ENCODE peak calls at places on chromosomes 3 and 15, in seven cellular contexts. I is CD8-positive, alpha-beta T cell; J is pancreas; H is mucosa of descending colon; X is left ventricle myocardium inferior; M is colonic mucosa; Y is A673. W is an unnamed sample.

GRCh38 chr3:185070491-185071335 is 82.1 kb downstream of the C3orf70 start:
- DNase-seq in I (no peak), J (no peak), H (peak; percentile 74), X (no peak), M (peak; percentile 61), Y (peak; percentile 12), W (no peak)

GRCh38 chr3:29281265-29282228 is 676 bp downstream of the RBMS3 start:
- DNase-seq in I (no peak), J (no peak), H (no peak), X (no peak), M (no peak), Y (peak; percentile 65), W (peak; percentile 69)

GRCh38 chr3:160134454-160134853 is 90.8 kb upstream of the C3orf80 start:
- DNase-seq in I (no peak), J (no peak), H (no peak), X (no peak), M (no peak), Y (no peak), W (no peak)

GRCh38 chr3:137764563-137765309 is 621 bp downstream of the SOX14 start:
- DNase-seq in I (no peak), J (no peak), H (no peak), X (no peak), M (no peak), Y (no peak), W (no peak)

GRCh38 chr15:90086868-90087268 is 15.4 kb downstream of the IDH2 start:
- DNase-seq in I (peak; percentile 46), J (no peak), H (peak; percentile 71), X (no peak), M (peak; percentile 63), Y (peak; percentile 75), W (no peak)

GRCh38 chr15:69305933-69306568 is 7.3 kb downstream of the PAQR5 start:
- DNase-seq in I (no peak), J (no peak), H (no peak), X (no peak), M (no peak), Y (no peak), W (no peak)

GRCh38 chr15:28273468-28273867 is 48.5 kb downstream of the HERC2 start:
- DNase-seq in I (no peak), J (no peak), H (no peak), X (no peak), M (no peak), Y (no peak), W (no peak)

GRCh38 chr15:70609919-70610318 is 153.4 kb downstream of the UACA start:
- DNase-seq in I (no peak), J (no peak), H (no peak), X (no peak), M (no peak), Y (no peak), W (no peak)

GRCh38 chr3:122268257-122269024 is 56.6 kb upstream of the CSTA start:
- DNase-seq in I (no peak), J (no peak), H (no peak), X (no peak), M (no peak), Y (no peak), W (no peak)

GRCh38 chr3:65914740-65915366 is 123.9 kb downstream of the MAGI1 start:
- DNase-seq in I (no peak), J (no peak), H (no peak), X (no peak), M (no peak), Y (peak; percentile 47), W (no peak)

GRCh38 chr15:70854669-70854976 is 666 bp upstream of the LARP6 start:
- DNase-seq in I (no peak), J (no peak), H (no peak), X (no peak), M (no peak), Y (peak; percentile 25), W (no peak)

GRCh38 chr15:34665498-34666116 is 82.2 kb upstream of the GOLGA8B start:
- DNase-seq in I (no peak), J (no peak), H (no peak), X (no peak), M (no peak), Y (no peak), W (no peak)

GRCh38 chr3:182501861-182502260 is 291.4 kb upstream of the ATP11B start:
- DNase-seq in I (no peak), J (no peak), H (no peak), X (no peak), M (no peak), Y (no peak), W (no peak)

GRCh38 chr3:25826510-25826909 is 36.6 kb downstream of the OXSM start:
- DNase-seq in I (no peak), J (no peak), H (no peak), X (no peak), M (no peak), Y (no peak), W (no peak)

GRCh38 chr3:20700702-20701101 is 514.7 kb upstream of the SGO1 start:
- DNase-seq in I (no peak), J (no peak), H (no peak), X (no peak), M (no peak), Y (no peak), W (no peak)

GRCh38 chr3:15305366-15305844 is 27.0 kb downstream of the SH3BP5 start:
- DNase-seq in I (no peak), J (no peak), H (no peak), X (no peak), M (no peak), Y (no peak), W (peak; percentile 56)

GRCh38 chr3:105866656-105867653 is 1.9 kb downstream of the CBLB start:
- DNase-seq in I (no peak), J (no peak), H (no peak), X (no peak), M (peak; percentile 24), Y (no peak), W (peak; percentile 67)

GRCh38 chr3:27824312-27825200 is 102.4 kb upstream of the EOMES start:
- DNase-seq in I (no peak), J (no peak), H (no peak), X (no peak), M (no peak), Y (no peak), W (no peak)

GRCh38 chr3:172522871-172523818 is at the start of gene TNFSF10:
- DNase-seq in I (peak; percentile 68), J (peak; percentile 50), H (peak; percentile 81), X (peak; percentile 63), M (peak; percentile 89), Y (no peak), W (peak; percentile 82)

GRCh38 chr3:126202281-126203079 is 22.1 kb upstream of the ALDH1L1 start:
- DNase-seq in I (no peak), J (no peak), H (no peak), X (no peak), M (no peak), Y (peak; percentile 64), W (no peak)

GRCh38 chr15:80259942-80260510 is 8.0 kb upstream of the CTXND1 start:
- DNase-seq in I (no peak), J (no peak), H (no peak), X (no peak), M (no peak), Y (no peak), W (peak; percentile 18)

DNA sequence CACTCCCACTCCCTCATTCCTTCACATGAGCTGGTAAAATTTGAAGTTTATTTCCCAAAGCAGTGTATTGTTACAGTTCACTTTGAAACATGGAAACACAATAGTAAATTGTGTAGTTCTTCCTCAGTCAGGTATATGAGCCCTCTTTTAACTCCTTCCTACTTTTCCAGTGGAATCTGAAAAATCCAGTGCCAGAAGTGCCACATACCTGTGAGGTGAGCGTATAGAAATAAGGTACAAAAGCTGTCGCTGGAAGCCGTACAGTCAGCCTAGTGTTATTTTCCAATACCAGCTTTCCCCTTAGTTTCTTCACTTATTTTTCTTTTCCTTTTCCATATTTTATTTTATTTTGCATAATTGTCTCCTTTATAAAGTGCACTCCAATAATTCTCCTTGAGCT is 81.7 kb upstream of the CADM2 start:
- DNase-seq in I (no peak), J (no peak), H (no peak), X (no peak), M (no peak), Y (no peak), W (no peak)
- TF ChIP-seq CTCF in I (no peak), J (no peak), H (no peak), X (no peak), M (no peak), Y (no peak), W (no peak)

GRCh38 chr15:38168472-38169057 is 84.1 kb upstream of the SPRED1 start:
- DNase-seq in I (no peak), J (no peak), H (no peak), X (no peak), M (no peak), Y (no peak), W (no peak)
- H3K36me3 ChIP-seq in I (no peaks in the 10 kb centered on the region), J (no peaks in the 10 kb centered on the region), H (no peaks in the 10 kb centered on the region), X (no peaks in the 10 kb centered on the region), M (no peaks in the 10 kb centered on the region), Y (no peaks in the 10 kb centered on the region), W (no peaks in the 10 kb centered on the region)

DNA sequence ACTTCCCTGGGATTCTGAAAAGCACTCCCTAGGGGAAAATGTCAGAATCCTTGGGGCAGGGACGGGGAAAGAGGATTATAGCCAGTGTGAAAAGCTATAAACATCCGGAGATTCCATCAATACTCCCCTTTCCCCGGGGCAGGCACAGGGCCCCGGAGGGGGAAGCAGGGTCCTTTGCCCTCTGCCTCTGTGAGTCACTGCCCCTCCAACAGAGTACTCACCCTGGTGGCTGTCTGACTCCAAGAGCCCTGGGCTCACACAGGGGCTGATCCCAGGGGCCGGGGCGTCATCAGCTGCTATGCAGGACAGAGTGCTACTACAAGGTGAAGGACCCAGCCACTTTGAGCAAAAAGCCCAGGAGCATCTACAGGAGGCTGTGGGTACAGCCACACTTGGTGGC is 133.0 kb upstream of the PRR20G start:
- DNase-seq in I (no peak), J (no peak), H (no peak), X (no peak), M (peak; percentile 10), Y (no peak), W (no peak)
- TF ChIP-seq CTCF in I (no peak), J (no peak), H (no peak), X (no peak), M (no peak), Y (no peak), W (no peak)

GRCh38 chr15:95646484-95646883 is 684.0 kb upstream of the NR2F2 start:
- DNase-seq in I (no peak), J (no peak), H (no peak), X (no peak), M (no peak), Y (no peak), W (no peak)

GRCh38 chr15:95646892-95647291 is 683.6 kb upstream of the NR2F2 start:
- DNase-seq in I (no peak), J (no peak), H (no peak), X (no peak), M (no peak), Y (no peak), W (no peak)

GRCh38 chr15:95645791-95646338 is 684.6 kb upstream of the NR2F2 start:
- DNase-seq in I (no peak), J (no peak), H (no peak), X (no peak), M (no peak), Y (no peak), W (no peak)

GRCh38 chr15:95647878-95648277 is 682.6 kb upstream of the NR2F2 start:
- DNase-seq in I (no peak), J (no peak), H (no peak), X (no peak), M (no peak), Y (no peak), W (no peak)

DNA sequence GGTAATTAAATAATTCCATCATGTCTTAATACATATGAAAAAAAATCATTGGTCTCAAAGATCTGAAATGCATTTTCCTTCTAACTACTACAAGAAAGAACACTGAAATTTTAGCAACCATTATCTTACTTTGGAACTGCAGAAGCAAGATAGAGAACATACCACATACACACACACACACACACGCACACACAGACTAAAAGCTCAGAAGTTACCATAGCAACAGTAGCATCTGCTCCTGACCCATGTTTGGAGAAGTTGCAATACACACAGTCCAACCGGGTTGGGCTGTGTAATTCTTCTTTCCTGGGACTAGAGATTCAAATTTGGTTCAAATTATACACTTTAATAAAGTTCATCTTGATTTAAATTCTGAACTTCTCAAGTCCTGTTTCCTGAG is 686.0 kb upstream of the NR2F2 start:
- DNase-seq in I (no peak), J (no peak), H (no peak), X (no peak), M (no peak), Y (peak; percentile 10), W (no peak)
- H3K36me3 ChIP-seq in I (no peaks in the 10 kb centered on the region), J (no peaks in the 10 kb centered on the region), H (no peaks in the 10 kb centered on the region), X (no peaks in the 10 kb centered on the region), M (no peaks in the 10 kb centered on the region), Y (no peaks in the 10 kb centered on the region), W (no peaks in the 10 kb centered on the region)

W was measured in sigmoid colon.